ENCODE peak calls at places on chromosome X, in ten cellular contexts. D, H, V, B, U, Z, P, R, N and E are unnamed samples.

GRCh38 chrX:31555506-31555905 is 483.7 kb upstream of the FTHL17 start:
- DNase-seq in D (no peak), H (no peak), B (no peak), P (no peak), N (no peak), U (no peak), Z (peak), R (no peak), V (no peak), E (no peak)

GRCh38 chrX:69165116-69165651 is at the start of gene PJA1:
- DNase-seq in Z (peak), U (peak), H (peak), N (peak), V (no peak), D (peak), R (no peak), P (peak), B (peak), E (peak)

GRCh38 chrX:134737721-134738369 is 79.6 kb upstream of the PLAC1 start:
- DNase-seq in U (no peak), P (no peak), H (no peak), N (no peak), D (no peak), B (no peak), Z (no peak), V (no peak), R (no peak), E (no peak)

GRCh38 chrX:2610246-2611170 is 80.6 kb upstream of the CD99 start:
- DNase-seq in U (no peak), V (no peak), R (no peak), H (no peak), P (no peak), B (no peak), Z (peak), D (no peak), N (no peak), E (no peak)

GRCh38 chrX:24805201-24805600 is 111.5 kb downstream of the POLA1 start:
- DNase-seq in V (no peak), P (no peak), Z (no peak), D (no peak), U (no peak), B (no peak), R (no peak), N (no peak), H (no peak), E (no peak)

GRCh38 chrX:46459603-46460002 is 85.6 kb downstream of the ZNF674 start:
- DNase-seq in P (no peak), H (no peak), D (no peak), Z (no peak), R (no peak), N (no peak), B (no peak), U (no peak), V (no peak), E (no peak)

GRCh38 chrX:87299563-87300160 is 217.9 kb upstream of the KLHL4 start:
- DNase-seq in Z (peak), B (no peak), R (no peak), N (no peak), P (no peak), H (no peak), U (no peak), V (no peak), D (no peak), E (no peak)

GRCh38 chrX:154355094-154355775 is 19.2 kb downstream of the FLNA start:
- DNase-seq in N (no peak), B (no peak), H (no peak), R (no peak), P (no peak), Z (no peak), U (no peak), D (peak), V (no peak), E (no peak)

GRCh38 chrX:94914235-94914634 is 1240.2 kb downstream of the FAM133A start:
- DNase-seq in R (no peak), Z (no peak), U (no peak), V (no peak), P (no peak), H (peak), D (no peak), B (no peak), N (no peak), E (no peak)

GRCh38 chrX:14903891-14904290 is 30.7 kb downstream of the MOSPD2 start:
- DNase-seq in H (no peak), V (no peak), P (no peak), D (no peak), N (no peak), B (no peak), Z (peak), R (no peak), U (no peak), E (no peak)

GRCh38 chrX:24838624-24839023 is 144.9 kb downstream of the POLA1 start:
- DNase-seq in B (no peak), Z (peak), H (peak), P (no peak), R (no peak), N (no peak), V (no peak), D (no peak), U (no peak), E (no peak)

GRCh38 chrX:1516596-1517104 is 20.3 kb downstream of the P2RY8 start:
- DNase-seq in R (no peak), P (no peak), U (peak), D (no peak), V (no peak), N (no peak), B (no peak), Z (no peak), H (no peak), E (no peak)

GRCh38 chrX:119870626-119871131 is 854 bp downstream of the RNF113A start:
- DNase-seq in N (no peak), U (no peak), D (no peak), P (no peak), V (no peak), B (no peak), Z (peak), R (no peak), H (peak), E (no peak)

GRCh38 chrX:2242326-2242725 is 258.4 kb downstream of the DHRSX start:
- DNase-seq in B (no peak), R (no peak), U (no peak), N (no peak), H (no peak), D (no peak), P (no peak), Z (no peak), V (no peak), E (no peak)

GRCh38 chrX:38717871-38718270 is 83.4 kb upstream of the MID1IP1 start:
- DNase-seq in D (no peak), N (peak), Z (peak), U (no peak), B (no peak), H (peak), R (no peak), V (peak), P (no peak), E (no peak)

GRCh38 chrX:108299101-108299591 is 139.1 kb downstream of the COL4A6 start:
- DNase-seq in Z (peak), D (no peak), U (no peak), H (no peak), P (no peak), B (no peak), V (no peak), R (no peak), N (no peak), E (no peak)

GRCh38 chrX:151402719-151403390 is 5.8 kb downstream of the VMA21 start:
- DNase-seq in Z (no peak), P (no peak), V (no peak), N (no peak), H (peak), R (no peak), U (no peak), B (peak), D (no peak), E (no peak)

GRCh38 chrX:65667503-65668355 is at the start of gene MSN:
- DNase-seq in Z (peak), R (no peak), V (no peak), U (peak), B (peak), N (peak), D (peak), H (peak), P (peak), E (peak)

GRCh38 chrX:47232803-47233332 is at the start of gene USP11:
- DNase-seq in B (peak), D (peak), P (peak), U (peak), Z (peak), R (no peak), H (peak), N (peak), V (no peak), E (no peak)

DNA sequence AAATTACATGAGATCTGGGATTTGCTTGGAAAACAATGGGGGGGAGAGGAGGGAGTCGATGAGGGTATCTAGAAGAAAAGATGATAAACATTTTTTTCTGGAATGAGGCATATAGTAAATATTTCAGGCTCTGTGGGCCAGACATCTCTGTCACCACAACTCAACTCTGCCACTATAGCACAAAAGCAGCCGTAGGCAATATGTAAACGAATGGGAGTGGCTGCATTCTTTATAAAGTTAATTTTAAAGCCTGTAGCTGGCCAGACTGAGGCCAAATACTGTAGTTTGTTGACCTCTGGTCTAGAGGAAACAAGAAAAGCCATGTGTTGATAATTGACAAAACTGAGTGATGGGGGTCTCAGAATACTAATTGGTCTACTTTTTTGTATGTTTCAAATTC is 14.1 kb upstream of the TCEANC start:
- DNase-seq in V (no peak), P (no peak), D (no peak), B (no peak), R (no peak), U (no peak), N (no peak), Z (no peak), H (no peak), E (no peak)
- TF ChIP-seq POLR2A in V (no peak), P (no peak), D (no peak), B (no peak), R (no peak), U (no peak), N (no peak), Z (no peak), H (no peak), E (no peak)

GRCh38 chrX:75786290-75786689 is 1.2 kb upstream of the MAGEE2 start:
- DNase-seq in D (no peak), P (no peak), R (no peak), H (no peak), U (no peak), V (no peak), N (no peak), Z (no peak), B (no peak), E (no peak)

GRCh38 chrX:75784689-75785491 is at the start of gene MAGEE2:
- DNase-seq in U (no peak), H (peak), N (no peak), B (no peak), D (no peak), P (no peak), V (no peak), R (no peak), Z (no peak), E (no peak)

GRCh38 chrX:75781618-75782017 is 3.4 kb downstream of the MAGEE2 start:
- DNase-seq in Z (no peak), V (no peak), D (no peak), B (no peak), N (no peak), H (peak), U (no peak), P (no peak), R (no peak), E (no peak)
- TF ChIP-seq POLR2A in Z (no peak), V (no peak), D (no peak), B (no peak), N (no peak), H (no peak), U (no peak), P (no peak), R (no peak), E (no peak)

DNA sequence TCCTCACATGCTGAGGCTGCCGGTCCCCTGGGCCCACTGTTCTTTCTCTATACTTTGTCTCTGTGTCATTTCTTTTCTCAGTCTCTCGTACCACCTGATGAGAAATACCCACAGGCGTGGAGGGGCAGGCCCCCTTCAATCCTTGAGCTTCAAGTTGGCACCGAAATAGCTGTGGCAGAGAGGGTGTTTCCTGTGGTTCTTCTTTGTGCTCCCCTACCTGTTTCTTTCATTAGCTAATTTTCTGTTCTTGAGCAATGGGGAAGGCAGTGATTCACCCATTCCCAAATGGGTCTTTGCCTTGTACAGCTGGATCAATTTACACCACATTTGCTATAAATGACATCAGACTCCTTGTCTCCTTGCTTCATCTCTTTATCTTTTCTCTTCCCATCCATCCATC is 2.1 kb upstream of the CYSLTR1 start:
- DNase-seq in Z (no peak), U (no peak), H (no peak), V (no peak), R (no peak), B (no peak), P (no peak), D (no peak), N (no peak), E (no peak)
- TF ChIP-seq POLR2A in Z (no peak), U (no peak), H (no peak), V (no peak), R (no peak), B (no peak), P (no peak), D (no peak), N (no peak), E (no peak)

DNA sequence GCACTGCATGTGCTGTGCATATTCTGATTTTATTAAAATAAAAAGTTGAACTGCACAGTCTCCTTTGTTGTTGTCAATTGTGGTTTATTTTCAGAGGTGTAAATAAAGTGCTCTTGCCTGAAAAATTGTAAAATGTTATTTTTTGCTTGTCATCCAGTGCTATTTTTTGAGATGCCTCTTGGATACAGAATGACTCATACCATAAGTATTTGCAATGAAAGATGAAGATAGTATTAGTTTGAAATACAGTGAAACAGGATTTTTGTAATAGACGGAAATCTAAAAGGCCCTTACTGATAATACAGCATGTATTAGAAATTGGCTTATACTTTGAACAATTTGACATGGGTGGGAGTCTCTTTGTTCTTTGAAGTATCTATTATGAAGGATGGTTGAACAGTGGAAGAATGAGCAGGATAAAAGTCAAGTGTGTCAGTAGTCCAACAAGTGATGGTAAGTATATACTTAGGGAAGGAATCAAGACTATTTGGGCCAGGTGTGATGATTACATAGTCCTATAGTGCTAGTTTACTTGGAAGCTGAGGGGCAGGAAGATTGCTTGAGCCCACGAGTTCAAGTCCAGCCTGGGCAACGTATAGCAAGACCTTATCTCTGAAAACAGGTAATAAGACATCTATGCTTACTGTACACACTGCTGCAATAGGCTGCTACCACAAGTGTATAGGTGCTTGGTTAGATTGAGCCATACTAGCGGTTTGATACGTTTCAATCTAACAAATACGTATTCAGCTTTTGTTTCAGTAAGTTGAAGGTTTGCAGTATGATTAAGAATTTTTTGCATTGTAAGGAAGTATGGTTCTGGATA is 16.4 kb downstream of the DDX3X start:
- DNase-seq in H (no peak), B (no peak), R (no peak), V (no peak), U (no peak), Z (peak), D (no peak), N (no peak), P (no peak), E (no peak)
- TF ChIP-seq POLR2A in H (no peak), B (no peak), R (no peak), V (no peak), U (no peak), Z (peak), D (no peak), N (no peak), P (no peak), E (no peak)

GRCh38 chrX:51892921-51893745 is at the start of gene MAGED1:
- DNase-seq in U (peak), R (peak), Z (peak), B (peak), P (peak), N (peak), D (peak), H (peak), V (no peak), E (peak)
- TF ChIP-seq POLR2A in U (no peak), R (peak), Z (peak), B (no peak), P (peak), N (peak), D (peak), H (no peak), V (no peak), E (peak)

GRCh38 chrX:115341421-115341820 is 51.9 kb downstream of the LUZP4 start:
- DNase-seq in P (no peak), N (no peak), D (no peak), H (no peak), U (no peak), Z (no peak), V (no peak), R (no peak), B (no peak), E (no peak)

GRCh38 chrX:115345654-115346014 is 56.1 kb downstream of the LUZP4 start:
- DNase-seq in U (no peak), D (no peak), Z (no peak), V (no peak), N (no peak), B (no peak), P (no peak), H (no peak), R (no peak), E (no peak)

GRCh38 chrX:115348440-115349225 is 59.1 kb downstream of the LUZP4 start:
- DNase-seq in D (no peak), U (no peak), R (no peak), P (no peak), Z (no peak), V (no peak), H (no peak), N (no peak), B (no peak), E (no peak)

GRCh38 chrX:115339441-115340025 is 50.0 kb downstream of the LUZP4 start:
- DNase-seq in U (no peak), P (no peak), H (no peak), D (peak), N (no peak), B (no peak), R (no peak), Z (peak), V (no peak), E (no peak)

GRCh38 chrX:115344885-115345653 is 55.6 kb downstream of the LUZP4 start:
- DNase-seq in Z (peak), U (peak), R (peak), P (peak), N (peak), D (peak), H (peak), V (peak), B (peak), E (peak)
- TF ChIP-seq POLR2A in Z (no peak), U (no peak), R (no peak), P (no peak), N (no peak), D (no peak), H (no peak), V (no peak), B (no peak), E (no peak)

GRCh38 chrX:26788402-26788998 is 572.5 kb downstream of the MAGEB5 start:
- DNase-seq in V (no peak), B (no peak), H (no peak), R (no peak), P (no peak), N (no peak), Z (no peak), D (no peak), U (no peak), E (no peak)
- TF ChIP-seq POLR2A in V (no peak), B (no peak), H (no peak), R (no peak), P (no peak), N (no peak), Z (no peak), D (no peak), U (no peak), E (no peak)

DNA sequence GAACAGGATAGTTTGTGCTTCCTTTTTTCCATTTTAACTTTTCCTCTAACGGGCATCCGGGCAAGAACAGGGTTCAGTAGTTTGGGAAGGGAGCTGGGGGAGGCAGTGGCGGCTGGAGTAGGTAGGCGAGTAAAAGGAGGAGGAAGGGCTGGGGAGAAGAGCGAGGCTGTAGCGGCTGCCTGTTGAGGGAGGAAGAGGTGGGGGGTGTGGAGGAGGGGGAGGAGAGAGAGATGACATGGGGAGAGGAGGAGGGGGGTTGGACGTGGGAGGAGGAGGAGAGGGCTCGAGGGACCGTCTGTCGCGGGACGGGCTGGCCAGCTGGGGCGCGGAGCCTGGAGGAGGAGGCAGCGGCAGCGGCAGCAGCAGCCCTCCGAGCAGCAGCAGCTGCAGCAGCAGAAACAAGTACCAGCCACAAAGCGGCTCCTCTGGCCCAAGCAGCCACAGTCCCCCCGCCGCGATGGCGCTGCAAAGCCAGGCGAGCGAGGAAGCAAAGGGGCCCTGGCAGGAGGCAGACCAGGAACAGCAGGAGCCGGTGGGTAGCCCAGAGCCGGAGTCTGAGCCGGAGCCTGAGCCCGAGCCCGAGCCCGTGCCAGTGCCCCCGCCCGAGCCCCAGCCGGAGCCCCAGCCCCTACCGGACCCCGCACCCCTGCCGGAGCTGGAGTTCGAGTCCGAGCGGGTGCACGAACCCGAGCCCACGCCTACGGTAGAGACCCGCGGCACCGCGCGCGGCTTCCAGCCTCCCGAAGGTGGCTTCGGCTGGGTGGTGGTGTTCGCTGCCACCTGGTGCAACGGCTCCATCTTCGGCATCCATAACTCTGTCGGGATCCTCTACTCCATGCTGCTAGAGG is at the start of gene SLC16A2:
- DNase-seq in P (peak), U (peak), V (no peak), R (no peak), Z (peak), B (peak), D (peak), N (peak), H (peak), E (peak)
- TF ChIP-seq POLR2A in P (no peak), U (no peak), V (no peak), R (no peak), Z (no peak), B (no peak), D (no peak), N (peak), H (no peak), E (no peak)